ENCODE peak calls at places on chromosomes 4 and X, in four cellular contexts. W, R, C and Q are unnamed samples.

GRCh38 chr4:42671431-42672194 is 14.7 kb upstream of the ATP8A1 start:
- DNase-seq in R (no peak), W (peak), C (peak), Q (peak)

GRCh38 chr4:153643406-153644016 is 40.6 kb upstream of the TLR2 start:
- DNase-seq in C (no peak), W (no peak), R (peak), Q (no peak)

GRCh38 chr4:114398386-114398785 is 200.2 kb upstream of the UGT8 start:
- DNase-seq in W (no peak), R (no peak), C (no peak), Q (no peak)

GRCh38 chrX:118272237-118272636 is 73.7 kb upstream of the WDR44 start:
- DNase-seq in W (no peak), C (no peak), R (peak), Q (no peak)

GRCh38 chr4:145954924-145955339 is 16.3 kb upstream of the ZNF827 start:
- DNase-seq in C (no peak), R (peak), W (no peak), Q (no peak)

GRCh38 chrX:2243913-2244460 is 256.8 kb downstream of the DHRSX start:
- DNase-seq in R (no peak), W (no peak), C (no peak), Q (no peak)

GRCh38 chr4:71830-72229 is 18.7 kb downstream of the ZNF595 start:
- DNase-seq in W (no peak), R (peak), C (no peak), Q (no peak)

GRCh38 chrX:120228187-120228908 is 22.3 kb upstream of the ZBTB33 start:
- DNase-seq in W (no peak), C (no peak), R (no peak), Q (no peak)

GRCh38 chrX:121858867-121859647 is 811.6 kb downstream of the GLUD2 start:
- DNase-seq in C (no peak), R (no peak), W (no peak), Q (no peak)

GRCh38 chr4:26150948-26151347 is 169.9 kb upstream of the RBPJ start:
- DNase-seq in C (no peak), W (peak), R (peak), Q (no peak)

GRCh38 chr4:111494971-111495370 is 650.3 kb upstream of the FAM241A start:
- DNase-seq in R (no peak), C (no peak), W (no peak), Q (no peak)

GRCh38 chr4:65943076-65943475 is 272.8 kb upstream of the EPHA5 start:
- DNase-seq in W (no peak), C (no peak), R (peak), Q (no peak)

GRCh38 chrX:9902651-9903050 is 64.5 kb upstream of the CLDN34 start:
- DNase-seq in R (peak), W (no peak), C (no peak), Q (no peak)

GRCh38 chr4:57462843-57463242 is 352.7 kb upstream of the IGFBP7 start:
- DNase-seq in W (no peak), C (no peak), R (no peak), Q (no peak)

GRCh38 chr4:11480683-11481082 is 52.0 kb upstream of the HS3ST1 start:
- DNase-seq in C (peak), W (peak), R (no peak), Q (peak)

GRCh38 chr4:151276787-151277557 is at the start of gene PRSS48:
- DNase-seq in R (peak), C (peak), W (peak), Q (peak)